ENCODE peak calls at places on chromosomes 13 and 19, in seven cellular contexts. One of them, this sample, is unnamed.

GRCh38 chr13:30972888-30973377 is 40.5 kb downstream of the TEX26 start:
- DNase-seq in SK-N-SH: no peak
- DNase-seq in HepG2: no peak
- DNase-seq in K562: no peak
- DNase-seq in H1: no peak
- DNase-seq in GM12878: no peak
- DNase-seq in A549: no peak
- DNase-seq in this sample: peak; percentile 45

GRCh38 chr13:74557870-74558269 is 423.7 kb upstream of the KLF12 start:
- DNase-seq in K562: no peak
- DNase-seq in HepG2: no peak
- DNase-seq in H1: no peak
- DNase-seq in GM12878: no peak
- DNase-seq in SK-N-SH: no peak
- DNase-seq in A549: no peak
- DNase-seq in this sample: no peak

GRCh38 chr13:54206601-54207000 is 1178.0 kb downstream of the OLFM4 start:
- DNase-seq in HepG2: no peak
- DNase-seq in K562: no peak
- DNase-seq in H1: no peak
- DNase-seq in GM12878: no peak
- DNase-seq in SK-N-SH: no peak
- DNase-seq in A549: no peak
- DNase-seq in this sample: no peak

GRCh38 chr19:50003810-50004419 is 21.3 kb downstream of the VRK3 start:
- DNase-seq in GM12878: peak; percentile 44
- DNase-seq in A549: peak; percentile 86
- DNase-seq in H1: no peak
- DNase-seq in HepG2: no peak
- DNase-seq in SK-N-SH: no peak
- DNase-seq in K562: peak; percentile 80
- DNase-seq in this sample: peak; percentile 97

GRCh38 chr13:113203507-113204377 is 4.7 kb downstream of the PCID2 start:
- DNase-seq in SK-N-SH: no peak
- DNase-seq in GM12878: no peak
- DNase-seq in K562: no peak
- DNase-seq in HepG2: no peak
- DNase-seq in H1: no peak
- DNase-seq in A549: no peak
- DNase-seq in this sample: no peak

GRCh38 chr19:45008554-45008953 is 7.3 kb downstream of the RELB start:
- DNase-seq in GM12878: no peak
- DNase-seq in SK-N-SH: no peak
- DNase-seq in A549: no peak
- DNase-seq in H1: no peak
- DNase-seq in K562: no peak
- DNase-seq in HepG2: no peak
- DNase-seq in this sample: no peak

GRCh38 chr13:100520936-100521765 is 67.4 kb downstream of the GGACT start:
- DNase-seq in A549: no peak
- DNase-seq in HepG2: no peak
- DNase-seq in SK-N-SH: no peak
- DNase-seq in H1: no peak
- DNase-seq in K562: no peak
- DNase-seq in GM12878: no peak
- DNase-seq in this sample: no peak

GRCh38 chr13:98274921-98275487 is 97.9 kb upstream of the RNF113B start:
- DNase-seq in SK-N-SH: no peak
- DNase-seq in H1: no peak
- DNase-seq in GM12878: no peak
- DNase-seq in A549: no peak
- DNase-seq in HepG2: no peak
- DNase-seq in K562: no peak
- DNase-seq in this sample: peak; percentile 87

GRCh38 chr19:10644351-10645007 is 9.7 kb upstream of the ILF3 start:
- DNase-seq in H1: peak; percentile 68
- DNase-seq in K562: peak; percentile 92
- DNase-seq in SK-N-SH: peak; percentile 93
- DNase-seq in HepG2: peak; percentile 74
- DNase-seq in A549: peak; percentile 63
- DNase-seq in GM12878: no peak
- DNase-seq in this sample: peak; percentile 69

GRCh38 chr19:11534538-11534937 is 4.1 kb upstream of the CNN1 start:
- DNase-seq in A549: no peak
- DNase-seq in GM12878: no peak
- DNase-seq in HepG2: no peak
- DNase-seq in H1: no peak
- DNase-seq in K562: no peak
- DNase-seq in SK-N-SH: no peak
- DNase-seq in this sample: no peak

GRCh38 chr13:76523740-76524382 is 362.3 kb downstream of the KCTD12 start:
- DNase-seq in GM12878: no peak
- DNase-seq in K562: no peak
- DNase-seq in A549: no peak
- DNase-seq in SK-N-SH: no peak
- DNase-seq in HepG2: no peak
- DNase-seq in H1: no peak
- DNase-seq in this sample: no peak

GRCh38 chr13:33249066-33249465 is 36.5 kb downstream of the STARD13 start:
- DNase-seq in K562: no peak
- DNase-seq in SK-N-SH: no peak
- DNase-seq in A549: no peak
- DNase-seq in HepG2: no peak
- DNase-seq in H1: no peak
- DNase-seq in GM12878: no peak
- DNase-seq in this sample: peak; percentile 81

GRCh38 chr19:29492761-29493160 is 33.0 kb upstream of the VSTM2B start:
- DNase-seq in A549: no peak
- DNase-seq in SK-N-SH: no peak
- DNase-seq in HepG2: no peak
- DNase-seq in GM12878: no peak
- DNase-seq in K562: no peak
- DNase-seq in H1: no peak
- DNase-seq in this sample: peak; percentile 1

GRCh38 chr13:60334310-60334709 is 62.7 kb upstream of the TDRD3 start:
- DNase-seq in HepG2: no peak
- DNase-seq in H1: no peak
- DNase-seq in K562: no peak
- DNase-seq in A549: no peak
- DNase-seq in SK-N-SH: no peak
- DNase-seq in GM12878: no peak
- DNase-seq in this sample: no peak

GRCh38 chr13:25743426-25743825 is 308.4 kb downstream of the SHISA2 start:
- DNase-seq in SK-N-SH: no peak
- DNase-seq in GM12878: no peak
- DNase-seq in K562: no peak
- DNase-seq in H1: no peak
- DNase-seq in HepG2: no peak
- DNase-seq in A549: no peak
- DNase-seq in this sample: no peak

DNA sequence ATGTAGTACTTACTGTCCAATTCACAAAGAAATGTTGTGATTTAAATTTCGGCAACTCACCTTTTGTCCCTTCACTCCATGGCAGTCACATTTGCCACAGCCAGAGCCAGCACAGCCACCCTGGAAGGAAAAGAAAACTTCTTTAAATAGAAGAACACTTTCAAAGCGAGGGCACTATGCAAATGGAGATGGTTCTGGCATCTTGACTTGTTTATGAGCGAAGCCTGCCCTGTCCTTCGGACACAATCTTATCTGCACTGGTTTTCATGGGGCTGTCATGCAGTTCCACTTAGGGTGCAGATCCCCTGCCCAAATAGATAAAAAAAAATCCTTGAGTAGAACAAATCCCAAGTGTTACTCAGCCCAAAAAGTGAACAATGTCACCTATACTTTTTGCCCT is 64.3 kb downstream of the COL4A1 start:
- DNase-seq in A549: no peak
- DNase-seq in HepG2: no peak
- DNase-seq in H1: no peak
- DNase-seq in K562: no peak
- DNase-seq in GM12878: no peak
- DNase-seq in SK-N-SH: no peak
- DNase-seq in this sample: no peak
- H3K4me1 ChIP-seq in A549: peaks cover 2% of the 10 kb centered on the region
- H3K4me1 ChIP-seq in HepG2: no peaks in the 10 kb centered on the region
- H3K4me1 ChIP-seq in H1: peaks cover 14% of the 10 kb centered on the region
- H3K4me1 ChIP-seq in K562: no peaks in the 10 kb centered on the region
- H3K4me1 ChIP-seq in GM12878: no peaks in the 10 kb centered on the region
- H3K4me1 ChIP-seq in SK-N-SH: peaks cover 35% of the 10 kb centered on the region
- H3K4me1 ChIP-seq in this sample: peaks cover 28% of the 10 kb centered on the region

DNA sequence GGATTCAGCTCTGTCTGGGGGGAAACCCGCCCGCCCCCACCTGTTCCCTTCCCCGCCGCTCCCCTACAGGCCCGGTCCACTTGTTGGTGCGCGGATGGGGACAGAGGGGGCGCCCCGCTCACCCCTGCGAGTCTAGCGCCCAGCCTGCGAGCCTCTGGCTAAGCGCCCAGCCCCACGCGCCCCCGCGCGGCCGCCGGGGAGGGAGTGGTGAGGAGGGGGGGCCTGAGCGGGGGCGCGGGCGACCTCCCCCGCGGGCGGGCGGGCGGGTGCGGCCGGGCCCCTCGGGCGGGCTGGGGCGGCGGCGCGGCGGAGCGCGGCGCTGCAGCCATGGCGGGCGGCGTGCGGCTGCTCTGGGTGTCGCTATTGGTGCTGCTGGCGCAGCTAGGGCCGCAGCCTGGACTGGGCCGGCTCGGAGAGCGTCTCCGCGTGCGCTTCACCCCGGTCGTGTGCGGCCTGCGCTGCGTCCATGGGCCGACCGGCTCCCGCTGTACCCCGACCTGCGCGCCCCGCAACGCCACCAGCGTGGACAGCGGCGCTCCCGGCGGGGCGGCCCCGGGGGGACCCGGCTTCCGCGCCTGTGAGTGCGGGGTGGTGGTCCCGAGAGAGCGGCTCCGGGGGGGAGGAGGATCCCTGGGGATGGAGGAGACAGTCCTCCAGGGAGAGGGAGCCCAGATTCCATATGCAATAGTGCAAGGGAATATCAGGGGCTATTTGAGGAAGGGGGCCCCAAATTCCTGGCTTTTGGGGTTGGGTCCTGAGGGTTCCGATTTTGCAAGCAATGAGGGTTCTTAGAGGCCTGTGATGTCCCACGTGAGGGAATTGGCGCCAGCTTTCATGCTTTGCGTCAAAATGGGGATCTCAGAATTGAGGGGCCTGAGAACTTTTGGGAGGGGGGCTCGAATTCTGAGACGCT is at the start of gene LTBP4:
- DNase-seq in SK-N-SH: peak; percentile 74
- DNase-seq in HepG2: no peak
- DNase-seq in GM12878: no peak
- DNase-seq in H1: no peak
- DNase-seq in K562: peak; percentile 76
- DNase-seq in A549: no peak
- DNase-seq in this sample: no peak
- TF ChIP-seq USF2 in SK-N-SH: no peak
- TF ChIP-seq USF2 in HepG2: no peak
- TF ChIP-seq USF2 in GM12878: no peak
- TF ChIP-seq USF2 in H1: no peak
- TF ChIP-seq USF2 in K562: peak; percentile 54
- TF ChIP-seq USF2 in A549: no peak
- TF ChIP-seq USF2 in this sample: no peak

GRCh38 chr19:41910992-41911888 is 17.0 kb downstream of the ERFL start:
- DNase-seq in K562: no peak
- DNase-seq in H1: no peak
- DNase-seq in GM12878: no peak
- DNase-seq in HepG2: no peak
- DNase-seq in A549: no peak
- DNase-seq in SK-N-SH: no peak
- DNase-seq in this sample: no peak
- H3K4me1 ChIP-seq in K562: peaks cover 31% of the 10 kb centered on the region
- H3K4me1 ChIP-seq in H1: no peaks in the 10 kb centered on the region
- H3K4me1 ChIP-seq in GM12878: no peaks in the 10 kb centered on the region
- H3K4me1 ChIP-seq in HepG2: no peaks in the 10 kb centered on the region
- H3K4me1 ChIP-seq in A549: peaks cover 29% of the 10 kb centered on the region
- H3K4me1 ChIP-seq in SK-N-SH: peaks cover 10% of the 10 kb centered on the region
- H3K4me1 ChIP-seq in this sample: peaks cover 2% of the 10 kb centered on the region

GRCh38 chr19:5090780-5091575 is 122.1 kb downstream of the KDM4B start:
- DNase-seq in A549: no peak
- DNase-seq in SK-N-SH: peak; percentile 91
- DNase-seq in GM12878: no peak
- DNase-seq in HepG2: no peak
- DNase-seq in K562: peak; percentile 95
- DNase-seq in H1: no peak
- DNase-seq in this sample: peak; percentile 15
- TF ChIP-seq USF2 in A549: no peak
- TF ChIP-seq USF2 in SK-N-SH: no peak
- TF ChIP-seq USF2 in GM12878: no peak
- TF ChIP-seq USF2 in HepG2: no peak
- TF ChIP-seq USF2 in K562: peak; percentile 41
- TF ChIP-seq USF2 in H1: no peak
- TF ChIP-seq USF2 in this sample: no peak

This sample was measured in IMR-90.